ENCODE peak calls at places on chromosomes 1 and 21, in six cellular contexts. B, L, H, R, T and A are unnamed samples.

GRCh38 chr1:153928776-153929432 is 6.1 kb upstream of the GATAD2B start:
- DNase-seq in B (no peak), L (no peak), H (no peak), R (peak), T (no peak), A (no peak)

GRCh38 chr21:31509108-31510017 is 150.1 kb upstream of the SOD1 start:
- DNase-seq in B (no peak), L (no peak), H (peak), R (no peak), T (peak), A (no peak)

GRCh38 chr1:92803140-92803887 is 18.4 kb upstream of the EVI5 start:
- DNase-seq in B (no peak), L (no peak), H (no peak), R (no peak), T (no peak), A (no peak)

GRCh38 chr1:151839457-151840409 is at the start of gene C2CD4D:
- DNase-seq in B (no peak), L (no peak), H (peak), R (no peak), T (no peak), A (no peak)

GRCh38 chr1:83967336-83967735 is 31.6 kb downstream of the TTLL7 start:
- DNase-seq in B (no peak), L (no peak), H (no peak), R (no peak), T (no peak), A (peak)

GRCh38 chr1:222464841-222465210 is 83.1 kb downstream of the HHIPL2 start:
- DNase-seq in B (peak), L (peak), H (no peak), R (peak), T (peak), A (no peak)

GRCh38 chr1:208101661-208102431 is 142.3 kb downstream of the PLXNA2 start:
- DNase-seq in B (peak), L (peak), H (no peak), R (no peak), T (peak), A (no peak)

GRCh38 chr1:156801409-156802121 is 15.1 kb downstream of the SH2D2A start:
- DNase-seq in B (peak), L (no peak), H (peak), R (peak), T (peak), A (no peak)

GRCh38 chr1:242245255-242245654 is 246.4 kb upstream of the MAP1LC3C start:
- DNase-seq in B (no peak), L (no peak), H (no peak), R (no peak), T (no peak), A (no peak)

GRCh38 chr1:110339040-110339426 is at the start of gene RBM15:
- DNase-seq in B (peak), L (peak), H (peak), R (peak), T (peak), A (peak)

DNA sequence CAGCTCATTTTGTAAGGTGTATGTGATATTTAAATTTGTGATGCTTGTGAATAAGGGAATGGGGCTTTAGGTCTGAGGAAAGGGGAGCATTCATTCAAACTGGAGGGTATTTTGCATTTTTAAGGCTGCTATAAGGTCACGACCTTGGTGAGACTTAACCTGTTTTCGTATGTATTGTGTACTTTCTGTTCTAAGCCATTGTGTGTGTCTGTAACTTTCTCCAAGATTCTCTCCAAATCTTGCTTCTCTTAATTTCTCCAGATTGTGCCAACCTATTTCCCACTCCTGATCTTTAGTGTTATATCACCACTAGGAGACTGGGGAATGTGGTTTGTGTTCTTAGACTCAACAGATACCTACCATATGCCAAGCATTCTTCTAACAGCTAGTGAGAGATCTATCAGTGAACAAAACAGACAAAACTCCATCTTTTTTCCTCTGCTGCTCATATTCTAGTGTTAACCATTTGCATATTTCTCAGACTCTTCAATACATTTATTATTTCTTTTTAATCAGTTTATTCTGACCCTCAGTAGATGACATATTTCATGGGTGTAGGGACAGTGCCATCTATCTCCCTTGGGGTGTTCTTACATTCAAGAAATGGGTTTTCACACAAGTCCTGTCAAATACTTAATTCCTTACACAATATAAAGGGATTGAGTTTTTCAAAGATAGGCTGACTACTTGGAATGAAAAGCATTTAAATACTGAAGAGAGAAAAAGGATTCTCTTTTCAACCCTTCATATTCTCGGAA is 27.5 kb downstream of the ATP1B1 start:
- DNase-seq in B (no peak), L (no peak), H (no peak), R (no peak), T (no peak), A (no peak)
- TF ChIP-seq CTCF in B (no peak), L (peak), H (no peak), R (peak), T (no peak), A (no peak)

GRCh38 chr1:158181577-158181922 is 855 bp downstream of the CD1D start:
- DNase-seq in B (no peak), L (no peak), H (no peak), R (no peak), T (no peak), A (no peak)

GRCh38 chr1:158177705-158178450 is 2.8 kb upstream of the CD1D start:
- DNase-seq in B (peak), L (peak), H (peak), R (peak), T (no peak), A (peak)

GRCh38 chr1:158176399-158176798 is 4.3 kb upstream of the CD1D start:
- DNase-seq in B (no peak), L (no peak), H (no peak), R (no peak), T (no peak), A (no peak)

GRCh38 chr1:158179301-158180041 is 1.2 kb upstream of the CD1D start:
- DNase-seq in B (no peak), L (no peak), H (no peak), R (no peak), T (peak), A (no peak)

GRCh38 chr1:158180741-158181576 is at the start of gene CD1D:
- DNase-seq in B (peak), L (peak), H (no peak), R (no peak), T (no peak), A (no peak)
- H3K4me3 ChIP-seq in B (peak), L (peak), H (peak), R (peak), T (no peak), A (peak)

GRCh38 chr1:85612704-85613361 is 32.3 kb downstream of the CCN1 start:
- DNase-seq in B (no peak), L (no peak), H (no peak), R (peak), T (peak), A (peak)
- TF ChIP-seq CTCF in B (no peak), L (peak), H (no peak), R (peak), T (peak), A (peak)

GRCh38 chr1:14600405-14601150 is 2.1 kb downstream of the KAZN start:
- DNase-seq in B (no peak), L (no peak), H (no peak), R (no peak), T (no peak), A (no peak)

GRCh38 chr1:14598498-14599172 is at the start of gene KAZN:
- DNase-seq in B (no peak), L (no peak), H (peak), R (no peak), T (peak), A (no peak)

GRCh38 chr1:14599787-14600186 is 1.3 kb downstream of the KAZN start:
- DNase-seq in B (no peak), L (no peak), H (no peak), R (no peak), T (no peak), A (no peak)

GRCh38 chr1:14598007-14598497 is 433 bp upstream of the KAZN start:
- DNase-seq in B (no peak), L (no peak), H (no peak), R (no peak), T (peak), A (no peak)

GRCh38 chr1:14599173-14599754 is 779 bp downstream of the KAZN start:
- DNase-seq in B (no peak), L (no peak), H (peak), R (no peak), T (peak), A (no peak)
- H3K4me3 ChIP-seq in B (no peak), L (peak), H (peak), R (peak), T (peak), A (peak)

GRCh38 chr1:53637726-53638640 is 101.0 kb downstream of the GLIS1 start:
- DNase-seq in B (peak), L (no peak), H (peak), R (no peak), T (peak), A (no peak)

GRCh38 chr1:53639996-53640695 is 98.8 kb downstream of the GLIS1 start:
- DNase-seq in B (no peak), L (no peak), H (peak), R (no peak), T (no peak), A (no peak)

GRCh38 chr1:53640696-53641065 is 98.3 kb downstream of the GLIS1 start:
- DNase-seq in B (no peak), L (no peak), H (peak), R (no peak), T (no peak), A (no peak)

GRCh38 chr1:53638641-53639035 is 100.3 kb downstream of the GLIS1 start:
- DNase-seq in B (no peak), L (no peak), H (peak), R (no peak), T (no peak), A (no peak)

DNA sequence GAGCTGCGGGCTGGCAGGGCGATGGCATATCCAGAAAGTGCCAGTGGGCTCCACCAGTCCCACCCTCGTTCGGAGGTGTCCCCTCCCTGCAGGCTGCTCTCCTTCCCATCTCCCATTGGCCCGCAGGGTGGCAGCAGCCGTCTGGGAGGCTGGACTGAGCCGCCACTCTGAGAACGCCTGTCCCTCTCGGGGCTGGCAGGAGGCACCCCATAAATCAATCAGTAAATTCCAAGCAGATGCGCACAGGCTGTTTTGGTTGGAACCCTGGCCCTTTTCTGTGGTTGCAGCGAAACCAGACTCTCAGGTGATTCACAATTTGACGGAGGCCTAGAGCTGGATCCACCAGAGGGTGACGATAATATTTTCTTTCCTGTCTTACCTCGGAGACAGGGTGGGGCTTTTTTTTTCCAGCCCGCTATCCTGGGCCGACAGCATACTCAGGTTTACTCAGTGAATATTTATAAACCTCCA is 99.7 kb downstream of the GLIS1 start:
- DNase-seq in B (no peak), L (no peak), H (peak), R (peak), T (peak), A (peak)
- TF ChIP-seq CTCF in B (no peak), L (peak), H (no peak), R (no peak), T (no peak), A (peak)

GRCh38 chr1:224739303-224739996 is 123.3 kb downstream of the CNIH3 start:
- DNase-seq in B (no peak), L (peak), H (no peak), R (no peak), T (no peak), A (no peak)

GRCh38 chr1:224735159-224735558 is 119.0 kb downstream of the CNIH3 start:
- DNase-seq in B (no peak), L (no peak), H (no peak), R (no peak), T (no peak), A (no peak)

GRCh38 chr1:224736619-224737352 is 120.7 kb downstream of the CNIH3 start:
- DNase-seq in B (no peak), L (no peak), H (peak), R (peak), T (no peak), A (no peak)

GRCh38 chr1:224739997-224740687 is 124.0 kb downstream of the CNIH3 start:
- DNase-seq in B (no peak), L (no peak), H (no peak), R (no peak), T (no peak), A (no peak)

GRCh38 chr1:224737353-224737727 is 121.2 kb downstream of the CNIH3 start:
- DNase-seq in B (no peak), L (no peak), H (no peak), R (no peak), T (no peak), A (no peak)
- H3K4me3 ChIP-seq in B (no peak), L (no peak), H (no peak), R (no peak), T (no peak), A (no peak)

GRCh38 chr21:38171723-38172344 is 85.0 kb upstream of the KCNJ15 start:
- DNase-seq in B (no peak), L (no peak), H (no peak), R (peak), T (no peak), A (peak)
- TF ChIP-seq CTCF in B (no peak), L (no peak), H (no peak), R (peak), T (peak), A (peak)

GRCh38 chr1:6151291-6151822 is 28.8 kb downstream of the CHD5 start:
- DNase-seq in B (no peak), L (no peak), H (no peak), R (no peak), T (no peak), A (no peak)

GRCh38 chr1:6150006-6150938 is 29.8 kb downstream of the CHD5 start:
- DNase-seq in B (no peak), L (no peak), H (no peak), R (no peak), T (no peak), A (no peak)

GRCh38 chr1:6145864-6146410 is 34.2 kb downstream of the CHD5 start:
- DNase-seq in B (no peak), L (no peak), H (no peak), R (no peak), T (no peak), A (no peak)

GRCh38 chr1:6149597-6149996 is 30.5 kb downstream of the CHD5 start:
- DNase-seq in B (no peak), L (no peak), H (no peak), R (no peak), T (no peak), A (no peak)

DNA sequence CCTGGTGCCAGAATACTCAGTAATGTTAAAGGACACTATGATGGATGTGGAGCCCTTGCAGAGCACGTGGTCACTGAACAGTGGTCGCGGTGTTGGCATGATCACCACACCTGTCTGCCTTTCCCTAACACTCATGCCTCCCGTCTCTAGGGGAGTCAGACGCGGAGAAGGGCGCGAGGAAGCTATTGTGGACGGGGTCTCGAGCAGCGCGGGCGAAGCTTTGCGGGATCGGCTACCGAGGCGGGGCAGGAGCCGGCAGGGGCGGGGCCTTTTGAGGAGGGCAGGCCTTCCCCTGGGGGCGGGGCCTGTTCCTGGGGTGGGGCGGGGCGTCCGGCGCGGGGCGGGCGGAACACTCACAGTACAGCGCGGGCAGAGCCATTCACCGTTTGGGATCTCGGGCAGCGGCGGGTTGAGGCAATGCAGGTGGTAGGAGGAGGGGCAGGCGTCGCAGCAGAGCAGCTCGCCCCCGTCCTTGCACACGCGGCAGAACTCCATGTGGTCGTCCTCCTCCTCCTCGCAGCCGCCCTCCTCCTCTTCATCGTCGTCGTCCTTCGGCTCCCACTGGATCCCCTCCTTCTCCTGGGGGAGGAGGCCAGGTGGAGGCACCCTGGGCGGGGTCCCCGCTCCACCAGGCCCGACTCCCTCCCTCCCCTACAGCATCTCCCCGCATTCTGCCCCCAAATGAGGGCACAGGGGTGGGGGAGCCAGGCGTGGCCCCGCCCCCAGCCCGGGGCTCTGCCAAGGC is 31.5 kb downstream of the CHD5 start:
- DNase-seq in B (no peak), L (no peak), H (no peak), R (peak), T (no peak), A (no peak)
- H3K4me3 ChIP-seq in B (no peak), L (no peak), H (no peak), R (no peak), T (no peak), A (no peak)

GRCh38 chr1:75582725-75583261 is 28.1 kb downstream of the SLC44A5 start:
- DNase-seq in B (no peak), L (no peak), H (no peak), R (no peak), T (no peak), A (no peak)
- TF ChIP-seq CTCF in B (no peak), L (no peak), H (no peak), R (no peak), T (no peak), A (no peak)

GRCh38 chr1:245956225-245956624 is 550.9 kb downstream of the SMYD3 start:
- DNase-seq in B (no peak), L (no peak), H (no peak), R (no peak), T (no peak), A (no peak)
- H3K4me3 ChIP-seq in B (no peak), L (no peak), H (no peak), R (no peak), T (no peak), A (no peak)